ENCODE peak calls at places on chromosomes 13 and 19, in nine cellular contexts. H, Y, Z, X, L, U, G, F and V are unnamed samples.

GRCh38 chr13:45863716-45864590 is 12.4 kb upstream of the SIAH3 start:
- DNase-seq in H (no peak), Y (no peak), Z (no peak), X (no peak), L (no peak), U (no peak), G (no peak), F (no peak), V (no peak)

GRCh38 chr13:102721800-102722231 is 27.0 kb upstream of the METTL21C start:
- DNase-seq in H (peak), Y (no peak), Z (no peak), X (no peak), L (no peak), U (no peak), G (no peak), F (no peak), V (no peak)

GRCh38 chr19:10643968-10644290 is 10.2 kb upstream of the ILF3 start:
- DNase-seq in H (peak), Y (no peak), Z (no peak), X (no peak), L (no peak), U (no peak), G (no peak), F (no peak), V (no peak)

GRCh38 chr13:86581711-86582110 is 782.5 kb upstream of the SLITRK6 start:
- DNase-seq in H (no peak), Y (no peak), Z (no peak), X (no peak), L (no peak), U (no peak), G (peak), F (no peak), V (no peak)

GRCh38 chr19:54947381-54947780 is at the start of gene NLRP7:
- DNase-seq in H (no peak), Y (no peak), Z (no peak), X (no peak), L (no peak), U (no peak), G (no peak), F (no peak), V (no peak)

GRCh38 chr13:113404723-113405471 is 41.0 kb upstream of the GRTP1 start:
- DNase-seq in H (no peak), Y (no peak), Z (no peak), X (peak), L (no peak), U (no peak), G (no peak), F (no peak), V (no peak)

GRCh38 chr19:38676023-38676877 is 28.8 kb downstream of the ACTN4 start:
- DNase-seq in H (no peak), Y (no peak), Z (peak), X (no peak), L (no peak), U (no peak), G (peak), F (no peak), V (no peak)

GRCh38 chr19:36265856-36266374 is 51.0 kb downstream of the ZNF146 start:
- DNase-seq in H (no peak), Y (no peak), Z (no peak), X (no peak), L (no peak), U (no peak), G (no peak), F (no peak), V (no peak)

GRCh38 chr13:46181799-46182490 is at the start of gene LCP1:
- DNase-seq in H (no peak), Y (peak), Z (peak), X (no peak), L (peak), U (peak), G (no peak), F (no peak), V (peak)

GRCh38 chr19:6481541-6482342 is at the start of gene DENND1C:
- DNase-seq in H (peak), Y (peak), Z (no peak), X (peak), L (peak), U (peak), G (no peak), F (no peak), V (peak)

GRCh38 chr19:6271251-6271650 is 8.5 kb downstream of the MLLT1 start:
- DNase-seq in H (no peak), Y (no peak), Z (no peak), X (no peak), L (no peak), U (no peak), G (peak), F (no peak), V (no peak)

GRCh38 chr19:17747205-17748098 is 3.8 kb upstream of the FCHO1 start:
- DNase-seq in H (peak), Y (peak), Z (peak), X (peak), L (peak), U (peak), G (peak), F (peak), V (peak)

GRCh38 chr13:27338816-27339215 is 68.2 kb downstream of the RASL11A start:
- DNase-seq in H (no peak), Y (no peak), Z (no peak), X (peak), L (no peak), U (no peak), G (no peak), F (no peak), V (no peak)

GRCh38 chr19:7078007-7078406 is 8.5 kb downstream of the ZNF557 start:
- DNase-seq in H (no peak), Y (no peak), Z (no peak), X (no peak), L (no peak), U (no peak), G (no peak), F (no peak), V (no peak)

GRCh38 chr19:11198769-11199469 is 1.6 kb upstream of the KANK2 start:
- DNase-seq in H (no peak), Y (no peak), Z (no peak), X (no peak), L (no peak), U (no peak), G (no peak), F (no peak), V (no peak)